ENCODE peak calls at places on chromosomes 16 and 17, in eight cellular contexts. Z is uterus, A is IMR-90, S is lower lobe of right lung, E is breast epithelium, I is iPS DF 6.9, Y is mesendoderm, D is GM23248. V is an unnamed sample. For H3K4me1, the result is how much of the 10 kb centered on the place peaks cover.

GRCh38 chr17:29579866-29580771 is 9.3 kb downstream of the GIT1 start:
- DNase-seq in Z (peak), A (peak), S (peak), E (peak), I (no peak), Y (peak), D (peak), V (peak)

GRCh38 chr16:86087011-86087453 is 188.1 kb downstream of the IRF8 start:
- DNase-seq in Z (no peak), A (no peak), S (peak), E (no peak), I (no peak), Y (no peak), D (no peak), V (no peak)

GRCh38 chr16:56972403-56972802 is 10.7 kb downstream of the CETP start:
- DNase-seq in Z (no peak), A (no peak), S (no peak), E (no peak), I (no peak), Y (no peak), D (peak), V (no peak)

GRCh38 chr16:72530434-72530833 is 358.5 kb upstream of the PMFBP1 start:
- DNase-seq in Z (no peak), A (peak), S (no peak), E (no peak), I (no peak), Y (peak), D (peak), V (no peak)

GRCh38 chr16:7246578-7246977 is 86.1 kb upstream of the RBFOX1 start:
- DNase-seq in Z (no peak), A (no peak), S (no peak), E (no peak), I (peak), Y (peak), D (peak), V (no peak)

GRCh38 chr17:20116683-20117309 is 107.6 kb downstream of the SPECC1 start:
- DNase-seq in Z (peak), A (peak), S (no peak), E (no peak), I (no peak), Y (peak), D (peak), V (peak)

GRCh38 chr16:27745348-27745747 is 195.4 kb downstream of the KATNIP start:
- DNase-seq in Z (no peak), A (peak), S (no peak), E (no peak), I (no peak), Y (peak), D (peak), V (no peak)

GRCh38 chr16:72787519-72788268 is 260.2 kb downstream of the ZFHX3 start:
- DNase-seq in Z (peak), A (peak), S (peak), E (peak), I (no peak), Y (peak), D (peak), V (peak)

GRCh38 chr16:56355786-56356275 is 69.5 kb downstream of the AMFR start:
- DNase-seq in Z (peak), A (no peak), S (peak), E (no peak), I (no peak), Y (no peak), D (no peak), V (no peak)

GRCh38 chr16:80932725-80933124 is 74.0 kb downstream of the CMC2 start:
- DNase-seq in Z (peak), A (peak), S (peak), E (peak), I (no peak), Y (no peak), D (peak), V (no peak)

GRCh38 chr17:38558751-38559024 is 47.1 kb downstream of the SRCIN1 start:
- DNase-seq in Z (no peak), A (no peak), S (no peak), E (no peak), I (no peak), Y (no peak), D (no peak), V (no peak)

GRCh38 chr16:78461496-78461938 is 362.1 kb downstream of the WWOX start:
- DNase-seq in Z (no peak), A (no peak), S (no peak), E (no peak), I (no peak), Y (no peak), D (no peak), V (no peak)

GRCh38 chr17:42106009-42106408 is 6.5 kb downstream of the DHX58 start:
- DNase-seq in Z (no peak), A (no peak), S (no peak), E (no peak), I (no peak), Y (no peak), D (no peak), V (no peak)

GRCh38 chr17:56908061-56908542 is 5.7 kb downstream of the TRIM25 start:
- DNase-seq in Z (no peak), A (no peak), S (peak), E (no peak), I (no peak), Y (no peak), D (no peak), V (no peak)

GRCh38 chr16:56915311-56916105 is 16.4 kb upstream of the HERPUD1 start:
- DNase-seq in Z (no peak), A (no peak), S (no peak), E (no peak), I (no peak), Y (no peak), D (no peak), V (no peak)

GRCh38 chr16:22417019-22417418 is 42.6 kb upstream of the CDR2 start:
- DNase-seq in Z (no peak), A (no peak), S (no peak), E (no peak), I (no peak), Y (no peak), D (no peak), V (no peak)

GRCh38 chr17:81342062-81342699 is 47.1 kb upstream of the SLC38A10 start:
- DNase-seq in Z (no peak), A (no peak), S (no peak), E (no peak), I (no peak), Y (no peak), D (peak), V (no peak)

GRCh38 chr16:10922328-10923145 is 19.7 kb downstream of the DEXI start:
- DNase-seq in Z (no peak), A (peak), S (peak), E (peak), I (no peak), Y (no peak), D (peak), V (no peak)

GRCh38 chr17:83080641-83081560 is 1.5 kb downstream of the METRNL start:
- DNase-seq in Z (peak), A (peak), S (peak), E (no peak), I (no peak), Y (no peak), D (peak), V (no peak)

GRCh38 chr16:13325396-13325795 is 424.0 kb downstream of the SHISA9 start:
- DNase-seq in Z (no peak), A (no peak), S (no peak), E (no peak), I (no peak), Y (no peak), D (no peak), V (no peak)

GRCh38 chr17:81057079-81057730 is 22.3 kb downstream of the BAIAP2 start:
- DNase-seq in Z (peak), A (no peak), S (peak), E (peak), I (no peak), Y (peak), D (peak), V (peak)

GRCh38 chr16:53773150-53773846 is 69.3 kb downstream of the FTO start:
- DNase-seq in Z (no peak), A (peak), S (no peak), E (peak), I (peak), Y (peak), D (peak), V (peak)

GRCh38 chr16:23435500-23435899 is 17.5 kb downstream of the COG7 start:
- DNase-seq in Z (peak), A (peak), S (peak), E (no peak), I (peak), Y (peak), D (peak), V (peak)

GRCh38 chr16:11685844-11686618 is 17.8 kb downstream of the SNN start:
- DNase-seq in Z (no peak), A (peak), S (no peak), E (no peak), I (no peak), Y (no peak), D (peak), V (no peak)

GRCh38 chr17:46991618-46992017 is 12.6 kb upstream of the RPRML start:
- DNase-seq in Z (no peak), A (no peak), S (no peak), E (no peak), I (no peak), Y (no peak), D (no peak), V (no peak)

GRCh38 chr16:86901483-86901882 is 323.1 kb downstream of the FOXL1 start:
- DNase-seq in Z (no peak), A (peak), S (no peak), E (no peak), I (no peak), Y (peak), D (peak), V (no peak)

GRCh38 chr16:13873835-13874438 is 46.0 kb upstream of the ERCC4 start:
- DNase-seq in Z (no peak), A (peak), S (no peak), E (no peak), I (peak), Y (peak), D (peak), V (peak)

GRCh38 chr16:27446721-27447120 is 44.7 kb downstream of the IL21R start:
- DNase-seq in Z (no peak), A (no peak), S (peak), E (no peak), I (no peak), Y (no peak), D (no peak), V (no peak)

GRCh38 chr16:66695935-66696668 is 441 bp downstream of the CMTM4 start:
- DNase-seq in Z (peak), A (no peak), S (peak), E (peak), I (no peak), Y (peak), D (no peak), V (peak)

GRCh38 chr17:68740555-68741447 is 139.6 kb upstream of the FAM20A start:
- DNase-seq in Z (no peak), A (no peak), S (no peak), E (no peak), I (no peak), Y (peak), D (no peak), V (peak)

GRCh38 chr17:74818306-74818705 is 41.4 kb downstream of the GRIN2C start:
- DNase-seq in Z (no peak), A (no peak), S (no peak), E (no peak), I (no peak), Y (peak), D (no peak), V (no peak)
- H3K4me3 ChIP-seq in Z (no peak), A (no peak), S (no peak), E (no peak), I (no peak), Y (no peak), D (no peak), V (no peak)

GRCh38 chr17:40097087-40097486 is 3.3 kb downstream of the NR1D1 start:
- DNase-seq in Z (peak), A (no peak), S (no peak), E (no peak), I (no peak), Y (no peak), D (no peak), V (no peak)

GRCh38 chr17:40099627-40100418 is 566 bp downstream of the NR1D1 start:
- DNase-seq in Z (no peak), A (no peak), S (no peak), E (peak), I (no peak), Y (no peak), D (peak), V (no peak)

GRCh38 chr17:40095944-40096791 is 4.2 kb downstream of the NR1D1 start:
- DNase-seq in Z (peak), A (peak), S (peak), E (no peak), I (no peak), Y (no peak), D (peak), V (no peak)

GRCh38 chr17:40098846-40099626 is 1.4 kb downstream of the NR1D1 start:
- DNase-seq in Z (peak), A (peak), S (peak), E (peak), I (no peak), Y (peak), D (peak), V (peak)

GRCh38 chr17:40097931-40098845 is 2.2 kb downstream of the NR1D1 start:
- DNase-seq in Z (peak), A (no peak), S (peak), E (peak), I (no peak), Y (no peak), D (peak), V (no peak)
- H3K4me1 ChIP-seq in Z (under half), A (under half), S (half or more), E (under half), I (under half), Y (under half), D (under half), V (under half)

GRCh38 chr17:40348136-40348504 is 16.4 kb downstream of the GJD3 start:
- DNase-seq in Z (no peak), A (no peak), S (no peak), E (no peak), I (no peak), Y (no peak), D (no peak), V (no peak)

GRCh38 chr17:40348562-40349476 is 15.7 kb downstream of the GJD3 start:
- DNase-seq in Z (no peak), A (no peak), S (no peak), E (peak), I (no peak), Y (no peak), D (peak), V (no peak)

GRCh38 chr17:40346061-40346767 is 18.3 kb downstream of the GJD3 start:
- DNase-seq in Z (no peak), A (no peak), S (no peak), E (no peak), I (no peak), Y (no peak), D (no peak), V (peak)

GRCh38 chr17:40346768-40347154 is 17.8 kb downstream of the GJD3 start:
- DNase-seq in Z (no peak), A (no peak), S (no peak), E (no peak), I (no peak), Y (no peak), D (no peak), V (no peak)

DNA sequence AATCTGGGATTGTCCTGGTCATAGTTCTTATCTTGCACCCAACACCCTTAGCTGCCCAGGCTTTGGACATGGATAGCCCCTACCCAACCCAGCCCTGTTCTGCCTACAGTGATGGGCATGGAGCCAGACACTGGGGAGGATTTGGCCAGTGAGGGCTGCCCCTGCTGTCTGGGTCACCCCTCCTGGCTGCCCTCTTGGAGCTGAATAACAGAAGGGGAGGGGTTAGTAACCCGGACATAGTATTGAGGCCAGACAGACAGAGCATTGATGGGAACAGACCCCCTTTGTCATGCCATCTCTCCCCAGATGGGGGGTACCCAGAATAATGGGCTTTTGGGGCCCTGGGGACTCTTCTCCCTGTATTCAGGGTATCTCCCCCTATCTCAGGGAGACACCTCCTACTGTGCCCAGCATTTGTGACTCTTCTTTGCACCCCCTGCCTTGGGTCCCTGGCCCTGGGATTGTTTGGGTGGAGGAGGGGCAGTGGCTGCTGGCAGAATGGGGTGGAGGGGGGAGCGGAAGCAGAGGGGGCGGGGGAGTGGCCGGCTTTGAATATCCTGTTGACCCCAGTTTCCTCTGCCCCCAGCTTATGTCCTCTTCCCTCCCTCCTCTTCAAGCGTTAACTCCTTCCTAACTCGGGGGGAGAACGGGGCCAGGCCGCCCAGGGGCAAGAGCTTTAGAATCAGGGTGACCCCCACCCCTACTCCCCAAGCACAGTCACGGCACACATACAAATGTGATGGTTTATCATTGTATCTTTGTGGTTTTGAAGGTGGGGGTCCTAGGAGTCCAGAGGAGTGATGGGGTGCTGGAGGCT is 17.0 kb downstream of the GJD3 start:
- DNase-seq in Z (no peak), A (no peak), S (no peak), E (no peak), I (no peak), Y (no peak), D (no peak), V (no peak)
- H3K4me3 ChIP-seq in Z (no peak), A (no peak), S (peak), E (no peak), I (no peak), Y (no peak), D (no peak), V (no peak)

GRCh38 chr17:74529243-74529642 is 2.0 kb downstream of the CD300LB start:
- DNase-seq in Z (no peak), A (no peak), S (peak), E (peak), I (no peak), Y (no peak), D (no peak), V (no peak)
- H3K4me1 ChIP-seq in Z (under half), A (under half), S (under half), E (under half), I (under half), Y (under half), D (under half), V (under half)

DNA sequence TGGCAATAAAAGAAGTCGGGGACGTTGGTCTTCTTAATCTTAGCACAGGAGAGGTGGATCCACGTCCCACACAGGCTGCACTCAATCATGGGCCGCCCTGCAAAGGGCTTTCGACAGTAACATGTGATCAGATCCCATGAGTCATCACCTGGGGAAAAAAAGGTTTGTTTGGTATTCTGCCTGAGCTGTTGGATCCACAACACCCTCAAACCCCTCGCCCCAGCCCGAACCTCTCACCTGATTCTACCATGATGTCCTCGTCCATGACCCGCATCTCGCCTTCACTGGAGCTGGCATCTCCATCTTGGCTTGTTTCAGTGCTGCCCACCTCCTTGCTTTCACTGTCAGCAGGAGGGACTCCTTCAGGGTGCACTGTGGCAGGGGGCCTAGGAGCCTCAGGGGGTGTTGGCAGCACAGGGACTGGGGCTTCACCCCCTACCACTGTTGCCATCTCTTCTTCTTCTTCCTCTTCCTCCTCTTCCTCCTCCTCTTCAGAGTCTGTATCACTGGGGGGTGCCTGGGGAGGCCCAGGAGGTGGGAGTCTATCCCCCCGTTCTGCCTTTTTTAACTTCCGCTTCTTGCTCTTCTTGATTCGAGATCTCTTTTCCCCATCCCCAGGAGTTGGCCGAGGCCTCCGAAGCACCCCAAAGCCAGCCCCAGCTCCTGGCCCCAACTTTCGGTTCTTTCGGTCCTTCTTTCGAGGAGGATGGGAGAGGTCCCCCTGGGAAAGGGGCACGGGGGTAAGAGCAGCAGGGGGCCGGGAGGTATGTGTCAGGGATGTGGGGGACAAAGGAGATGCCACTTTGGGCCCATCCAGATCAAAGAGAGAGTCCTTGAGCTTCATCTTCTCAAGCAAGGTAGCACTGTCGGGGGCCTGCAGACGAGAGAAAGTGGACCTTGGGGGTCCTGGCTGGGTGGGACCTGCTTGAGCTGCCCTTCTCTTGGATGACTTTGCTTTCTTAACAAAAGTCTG is 1.7 kb upstream of the DVL2 start:
- DNase-seq in Z (no peak), A (peak), S (no peak), E (no peak), I (no peak), Y (no peak), D (peak), V (no peak)
- H3K4me3 ChIP-seq in Z (no peak), A (no peak), S (no peak), E (no peak), I (no peak), Y (no peak), D (no peak), V (no peak)

DNA sequence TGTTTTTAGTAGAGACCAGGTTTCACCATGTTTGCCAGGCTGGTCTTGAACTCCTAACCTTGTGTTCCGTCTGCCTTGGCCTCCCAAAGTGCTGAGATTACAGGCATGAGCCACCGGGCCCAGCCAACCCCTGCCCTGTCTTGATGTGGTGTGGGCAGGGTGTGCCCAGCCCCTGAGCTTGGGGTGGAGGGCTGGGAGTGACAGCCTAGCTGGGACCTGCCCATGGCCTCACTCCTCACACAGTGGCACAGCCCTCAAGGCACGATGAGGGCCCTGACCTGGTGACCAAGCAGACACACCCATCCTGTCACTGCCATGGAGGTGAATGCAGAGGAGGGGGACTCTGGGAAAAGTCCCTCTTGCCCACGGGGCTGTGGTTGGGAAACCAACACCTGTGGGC is 3.0 kb downstream of the IL32 start:
- DNase-seq in Z (no peak), A (no peak), S (no peak), E (no peak), I (no peak), Y (no peak), D (no peak), V (no peak)
- H3K4me1 ChIP-seq in Z (under half), A (under half), S (under half), E (under half), I (under half), Y (under half), D (under half), V (under half)

DNA sequence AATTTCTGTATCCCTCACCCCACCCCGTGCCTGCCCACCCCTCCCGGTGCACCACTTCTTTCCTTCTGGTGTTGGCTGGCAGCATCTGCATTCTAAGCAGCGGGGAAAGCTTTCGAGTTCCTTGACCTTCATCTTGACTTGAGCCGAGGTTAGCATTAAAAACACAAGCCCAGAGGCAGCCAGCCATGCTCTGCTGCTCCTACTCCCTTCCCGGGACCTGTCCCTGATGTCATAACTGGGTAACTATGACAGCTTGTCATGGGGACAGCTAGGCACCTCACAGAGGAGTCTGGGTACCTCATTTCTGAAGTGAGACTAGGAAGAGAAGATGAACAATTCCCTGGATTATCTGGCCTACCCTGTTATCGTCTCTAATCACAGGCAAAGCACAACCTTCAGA is at the start of gene CFAP97D1:
- DNase-seq in Z (no peak), A (no peak), S (no peak), E (no peak), I (no peak), Y (no peak), D (no peak), V (no peak)
- H3K4me3 ChIP-seq in Z (peak), A (peak), S (peak), E (peak), I (peak), Y (peak), D (peak), V (peak)

GRCh38 chr17:65546579-65546978 is 14.9 kb downstream of the AXIN2 start:
- DNase-seq in Z (no peak), A (no peak), S (no peak), E (no peak), I (no peak), Y (no peak), D (no peak), V (no peak)
- H3K4me1 ChIP-seq in Z (under half), A (under half), S (half or more), E (under half), I (under half), Y (under half), D (under half), V (under half)

V was measured in HAP-1.